ENCODE peak calls at places on chromosomes 4 and X, in seven cellular contexts. Z is activated T-cell treated with anti-CD3 and anti-CD28 coated beads for 24 hours, Q is GM13977, M is NCI-H1092 treated with DMSO at 0.1 percent for 48 hours, F is cardiac fibroblast, H is M059J, Y is cerebellar cortex. I is an unnamed sample.

GRCh38 chr4:105966046-105966445 is 70.8 kb downstream of the NPNT start:
- DNase-seq in Z (no peak), Q (no peak), M (no peak), F (peak), H (peak), Y (no peak), I (no peak)

GRCh38 chrX:48745222-48745621 is 16.3 kb upstream of the GLOD5 start:
- DNase-seq in Z (no peak), Q (no peak), M (no peak), F (no peak), H (no peak), Y (no peak), I (no peak)

GRCh38 chrX:8731579-8732395 is at the start of gene ANOS1:
- DNase-seq in Z (no peak), Q (no peak), M (peak), F (peak), H (peak), Y (no peak), I (peak)

GRCh38 chr4:177155454-177155853 is 154.2 kb upstream of the NEIL3 start:
- DNase-seq in Z (no peak), Q (no peak), M (no peak), F (no peak), H (no peak), Y (no peak), I (no peak)

GRCh38 chrX:440636-441035 is 53.9 kb upstream of the PPP2R3B start:
- DNase-seq in Z (no peak), Q (no peak), M (no peak), F (no peak), H (no peak), Y (no peak), I (no peak)

GRCh38 chrX:64994131-64994798 is 18.0 kb upstream of the ZC4H2 start:
- DNase-seq in Z (no peak), Q (no peak), M (no peak), F (no peak), H (no peak), Y (no peak), I (no peak)

GRCh38 chr4:184293552-184293951 is 75.9 kb upstream of the ENPP6 start:
- DNase-seq in Z (no peak), Q (no peak), M (no peak), F (peak), H (peak), Y (no peak), I (no peak)

GRCh38 chr4:498328-498919 is 532 bp downstream of the ZNF721 start:
- DNase-seq in Z (no peak), Q (no peak), M (no peak), F (no peak), H (peak), Y (peak), I (no peak)

GRCh38 chr4:1728061-1728980 is 7.0 kb downstream of the TACC3 start:
- DNase-seq in Z (no peak), Q (no peak), M (no peak), F (no peak), H (no peak), Y (no peak), I (no peak)

GRCh38 chrX:153647461-153648357 is 706 bp downstream of the DUSP9 start:
- DNase-seq in Z (no peak), Q (no peak), M (no peak), F (no peak), H (no peak), Y (no peak), I (no peak)

GRCh38 chr4:31334086-31334910 is 614.1 kb downstream of the PCDH7 start:
- DNase-seq in Z (no peak), Q (no peak), M (no peak), F (no peak), H (no peak), Y (no peak), I (no peak)

GRCh38 chr4:118865091-118865708 is 23.5 kb upstream of the SYNPO2 start:
- DNase-seq in Z (no peak), Q (peak), M (peak), F (peak), H (peak), Y (peak), I (peak)

GRCh38 chr4:575281-576141 is 584 bp downstream of the TMEM271 start:
- DNase-seq in Z (no peak), Q (peak), M (peak), F (peak), H (no peak), Y (no peak), I (no peak)

GRCh38 chrX:93422693-93423092 is 250.7 kb downstream of the NAP1L3 start:
- DNase-seq in Z (no peak), Q (peak), M (peak), F (peak), H (peak), Y (peak), I (peak)

GRCh38 chrX:70437921-70438665 is 6.5 kb upstream of the DLG3 start:
- DNase-seq in Z (no peak), Q (no peak), M (no peak), F (no peak), H (peak), Y (no peak), I (no peak)

GRCh38 chrX:34918856-34919255 is 23.7 kb upstream of the FAM47B start:
- DNase-seq in Z (no peak), Q (no peak), M (peak), F (peak), H (peak), Y (peak), I (no peak)

GRCh38 chrX:281166-281999 is at the start of gene PLCXD1:
- DNase-seq in Z (peak), Q (peak), M (no peak), F (peak), H (peak), Y (peak), I (peak)

GRCh38 chrX:19487520-19488200 is 27.6 kb downstream of the MAP3K15 start:
- DNase-seq in Z (no peak), Q (no peak), M (no peak), F (no peak), H (no peak), Y (no peak), I (no peak)

GRCh38 chrX:110310896-110311295 is 7.0 kb downstream of the AMMECR1 start:
- DNase-seq in Z (peak), Q (peak), M (no peak), F (no peak), H (no peak), Y (no peak), I (peak)

GRCh38 chr4:28093071-28093470 is 1232.4 kb downstream of the STIM2 start:
- DNase-seq in Z (no peak), Q (no peak), M (no peak), F (no peak), H (no peak), Y (no peak), I (no peak)

GRCh38 chrX:13101439-13102139 is 57.2 kb upstream of the FAM9C start:
- DNase-seq in Z (no peak), Q (no peak), M (no peak), F (peak), H (peak), Y (peak), I (no peak)

GRCh38 chr4:189185810-189186432 is 754.8 kb upstream of the FRG1 start:
- DNase-seq in Z (no peak), Q (no peak), M (no peak), F (no peak), H (no peak), Y (no peak), I (no peak)

GRCh38 chrX:771536-771935 is 140.9 kb downstream of the SHOX start:
- DNase-seq in Z (no peak), Q (no peak), M (no peak), F (no peak), H (no peak), Y (no peak), I (no peak)

GRCh38 chrX:110786486-110786885 is 9.1 kb downstream of the CHRDL1 start:
- DNase-seq in Z (no peak), Q (no peak), M (no peak), F (no peak), H (peak), Y (no peak), I (no peak)

GRCh38 chrX:149372861-149373260 is 132.2 kb downstream of the IDS start:
- DNase-seq in Z (no peak), Q (no peak), M (no peak), F (no peak), H (peak), Y (no peak), I (no peak)

GRCh38 chr4:94455081-94455480 is 3.3 kb downstream of the PDLIM5 start:
- DNase-seq in Z (no peak), Q (no peak), M (no peak), F (peak), H (peak), Y (no peak), I (no peak)

GRCh38 chr4:124943938-124944337 is 231.4 kb upstream of the ANKRD50 start:
- DNase-seq in Z (no peak), Q (no peak), M (no peak), F (no peak), H (no peak), Y (no peak), I (no peak)

GRCh38 chr4:53640576-53641459 is 49.5 kb upstream of the LNX1 start:
- DNase-seq in Z (no peak), Q (peak), M (peak), F (peak), H (no peak), Y (no peak), I (peak)

GRCh38 chrX:52594658-52595057 is 60.0 kb downstream of the SSX7 start:
- DNase-seq in Z (no peak), Q (no peak), M (no peak), F (no peak), H (no peak), Y (no peak), I (no peak)

GRCh38 chr4:88614058-88614457 is 21.8 kb downstream of the HERC3 start:
- DNase-seq in Z (no peak), Q (no peak), M (no peak), F (no peak), H (no peak), Y (no peak), I (no peak)

GRCh38 chr4:73690051-73690744 is 50.2 kb upstream of the CXCL8 start:
- DNase-seq in Z (no peak), Q (no peak), M (no peak), F (no peak), H (peak), Y (no peak), I (no peak)

GRCh38 chr4:113368056-113368455 is 318.6 kb downstream of the ANK2 start:
- DNase-seq in Z (no peak), Q (no peak), M (no peak), F (no peak), H (peak), Y (no peak), I (no peak)

GRCh38 chr4:31959972-31960371 is 1239.8 kb downstream of the PCDH7 start:
- DNase-seq in Z (no peak), Q (no peak), M (no peak), F (no peak), H (no peak), Y (no peak), I (no peak)

GRCh38 chrX:108527724-108528123 is 88.1 kb downstream of the COL4A5 start:
- DNase-seq in Z (no peak), Q (no peak), M (no peak), F (no peak), H (no peak), Y (no peak), I (no peak)

GRCh38 chrX:134315893-134316292 is 78.9 kb downstream of the CCDC160 start:
- DNase-seq in Z (no peak), Q (no peak), M (no peak), F (no peak), H (no peak), Y (no peak), I (no peak)

I was measured in MM.1S.